ENCODE peak calls at places on chromosome 6, in seven cellular contexts. R, U, N, F, M, H and I are unnamed samples.

GRCh38 chr6:107633680-107634141 is 143.8 kb downstream of the SOBP start:
- DNase-seq in R (no peak), U (no peak), N (no peak), F (peak), M (no peak), H (no peak), I (no peak)

GRCh38 chr6:6878921-6879585 is 228.7 kb upstream of the RREB1 start:
- DNase-seq in R (no peak), U (peak), N (no peak), F (no peak), M (peak), H (no peak), I (no peak)

GRCh38 chr6:30696432-30696831 is 5.6 kb upstream of the NRM start:
- DNase-seq in R (no peak), U (no peak), N (no peak), F (no peak), M (no peak), H (no peak), I (no peak)

GRCh38 chr6:7390218-7390878 is 740 bp downstream of the RIOK1 start:
- DNase-seq in R (peak), U (no peak), N (no peak), F (no peak), M (no peak), H (no peak), I (no peak)

GRCh38 chr6:36514554-36515456 is 32.5 kb downstream of the STK38 start:
- DNase-seq in R (no peak), U (no peak), N (no peak), F (no peak), M (no peak), H (no peak), I (no peak)

GRCh38 chr6:14641401-14641800 is 523.8 kb downstream of the CD83 start:
- DNase-seq in R (no peak), U (no peak), N (no peak), F (no peak), M (no peak), H (no peak), I (no peak)

GRCh38 chr6:40344566-40345185 is 242.5 kb downstream of the LRFN2 start:
- DNase-seq in R (no peak), U (peak), N (no peak), F (no peak), M (no peak), H (no peak), I (peak)

GRCh38 chr6:44828780-44829179 is 441.3 kb downstream of the CDC5L start:
- DNase-seq in R (no peak), U (no peak), N (no peak), F (no peak), M (no peak), H (no peak), I (no peak)

GRCh38 chr6:37314803-37315515 is 38.8 kb upstream of the RNF8 start:
- DNase-seq in R (no peak), U (peak), N (peak), F (no peak), M (peak), H (peak), I (no peak)

GRCh38 chr6:111534366-111534765 is 51.3 kb upstream of the REV3L start:
- DNase-seq in R (no peak), U (peak), N (peak), F (peak), M (peak), H (no peak), I (no peak)

GRCh38 chr6:41013473-41014153 is 25.4 kb downstream of the UNC5CL start:
- DNase-seq in R (no peak), U (no peak), N (no peak), F (no peak), M (no peak), H (no peak), I (no peak)

GRCh38 chr6:147900191-147900830 is 391.8 kb downstream of the SAMD5 start:
- DNase-seq in R (no peak), U (no peak), N (no peak), F (no peak), M (no peak), H (no peak), I (no peak)

GRCh38 chr6:50816115-50816675 is 2.5 kb upstream of the TFAP2B start:
- DNase-seq in R (peak), U (peak), N (peak), F (peak), M (peak), H (peak), I (peak)

GRCh38 chr6:53240763-53241162 is 92.1 kb upstream of the GCM1 start:
- DNase-seq in R (no peak), U (no peak), N (no peak), F (no peak), M (no peak), H (no peak), I (no peak)

GRCh38 chr6:161575508-161576254 is 301.8 kb upstream of the AGPAT4 start:
- DNase-seq in R (no peak), U (peak), N (no peak), F (no peak), M (no peak), H (no peak), I (no peak)

GRCh38 chr6:26184492-26184891 is 97.3 kb downstream of the HFE start:
- DNase-seq in R (no peak), U (no peak), N (no peak), F (no peak), M (no peak), H (no peak), I (no peak)
- H3K4me3 ChIP-seq in R (no peak), U (no peak), N (peak), F (no peak), M (peak), H (no peak), I (peak)

DNA sequence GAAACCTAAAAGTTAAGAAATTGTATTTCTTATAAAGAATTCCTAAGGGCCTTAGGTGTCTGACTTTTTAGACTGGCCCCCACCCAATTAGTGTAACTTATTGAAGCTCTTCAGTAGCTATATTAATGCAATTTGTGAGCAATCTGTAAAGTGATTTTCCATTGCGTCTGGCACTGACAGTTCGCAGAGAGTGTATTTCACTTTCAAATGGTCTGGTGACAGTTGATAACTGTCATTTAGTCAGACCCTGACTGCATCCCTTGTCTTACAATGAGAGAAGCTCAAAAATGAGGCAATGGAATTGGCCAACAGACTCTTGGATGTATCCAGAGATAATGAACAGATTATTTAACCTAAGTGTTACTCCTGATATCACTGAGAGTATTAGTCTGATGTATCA is 351.8 kb downstream of the FRK start:
- DNase-seq in R (no peak), U (no peak), N (no peak), F (no peak), M (no peak), H (no peak), I (no peak)
- H3K4me3 ChIP-seq in R (no peak), U (no peak), N (no peak), F (no peak), M (no peak), H (no peak), I (no peak)

GRCh38 chr6:116101790-116102189 is 1.1 kb downstream of the NT5DC1 start:
- DNase-seq in R (no peak), U (no peak), N (no peak), F (no peak), M (no peak), H (no peak), I (no peak)
- H3K4me3 ChIP-seq in R (peak), U (peak), N (peak), F (peak), M (peak), H (peak), I (peak)

GRCh38 chr6:56842602-56843475 is 112.1 kb upstream of the BEND6 start:
- DNase-seq in R (no peak), U (peak), N (peak), F (peak), M (peak), H (no peak), I (no peak)
- H3K4me3 ChIP-seq in R (peak), U (peak), N (peak), F (peak), M (peak), H (peak), I (peak)